ENCODE peak calls at places on chromosomes 7 and 10, in ten cellular contexts. T is PC-9, N is H1, L is HL-60, O is Calu3, J is brain microvascular endothelial cell, K is endothelial cell, W is GM10248, Y is pancreas, E is astrocyte of the cerebellum. Z is an unnamed sample.

GRCh38 chr10:61286695-61287094 is 166.5 kb downstream of the TMEM26 start:
- DNase-seq in N (no peak), Y (no peak), K (no peak), J (no peak), O (no peak), T (no peak), W (peak), E (no peak), L (no peak), Z (no peak)

GRCh38 chr7:65238785-65239184 is 134.9 kb upstream of the ZNF92 start:
- DNase-seq in K (no peak), T (no peak), O (no peak), N (no peak), L (no peak), J (no peak), Y (no peak), W (no peak), E (no peak), Z (no peak)

GRCh38 chr7:106936236-106936635 is 71.2 kb downstream of the PIK3CG start:
- DNase-seq in K (no peak), E (no peak), W (no peak), T (no peak), J (no peak), Y (no peak), L (no peak), O (no peak), N (no peak), Z (no peak)

GRCh38 chr10:101030492-101031127 is 319 bp downstream of the PDZD7 start:
- DNase-seq in W (no peak), J (no peak), Y (no peak), O (no peak), T (no peak), L (no peak), N (no peak), K (no peak), E (no peak), Z (no peak)

GRCh38 chr7:111919690-111920179 is 286.5 kb downstream of the DOCK4 start:
- DNase-seq in T (no peak), J (peak), L (no peak), O (no peak), Y (no peak), N (no peak), K (no peak), E (peak), W (no peak), Z (no peak)

GRCh38 chr10:8346861-8347260 is 292.4 kb downstream of the GATA3 start:
- DNase-seq in Y (no peak), W (no peak), L (no peak), K (no peak), J (no peak), N (no peak), E (no peak), T (no peak), O (peak), Z (no peak)

GRCh38 chr10:5518143-5518542 is 6.6 kb upstream of the CALML3 start:
- DNase-seq in J (no peak), L (no peak), Y (no peak), K (no peak), O (no peak), E (no peak), W (no peak), N (no peak), T (no peak), Z (no peak)

GRCh38 chr10:125161570-125162139 is 1.3 kb upstream of the CTBP2 start:
- DNase-seq in N (no peak), J (no peak), O (no peak), E (no peak), L (no peak), Y (no peak), T (no peak), W (peak), K (peak), Z (peak)

GRCh38 chr10:10519674-10520073 is 498.0 kb upstream of the CELF2 start:
- DNase-seq in N (no peak), W (no peak), O (no peak), J (no peak), E (no peak), Y (no peak), T (no peak), L (no peak), K (no peak), Z (no peak)

GRCh38 chr10:24897326-24897926 is 55.0 kb downstream of the PRTFDC1 start:
- DNase-seq in E (no peak), L (no peak), N (no peak), W (no peak), O (no peak), K (no peak), Y (no peak), J (peak), T (peak), Z (peak)

GRCh38 chr7:111486472-111487142 is 75.7 kb downstream of the IMMP2L start:
- DNase-seq in E (peak), N (no peak), K (peak), T (no peak), J (peak), L (no peak), O (peak), Y (no peak), W (peak), Z (no peak)

GRCh38 chr7:28804990-28805389 is 153.1 kb downstream of the TRIL start:
- DNase-seq in Y (no peak), W (no peak), T (no peak), J (peak), K (no peak), L (no peak), E (peak), N (no peak), O (no peak), Z (no peak)

GRCh38 chr10:87000491-87000890 is 19.6 kb upstream of the FAM25A start:
- DNase-seq in J (no peak), N (no peak), W (no peak), L (no peak), T (no peak), Y (no peak), K (no peak), O (no peak), E (no peak), Z (no peak)

GRCh38 chr7:81361769-81362168 is 408.1 kb downstream of the HGF start:
- DNase-seq in W (no peak), L (no peak), N (no peak), E (peak), T (no peak), O (no peak), K (no peak), Y (no peak), J (no peak), Z (no peak)

GRCh38 chr10:49605939-49606509 is 4.1 kb upstream of the SLC18A3 start:
- DNase-seq in Y (no peak), W (no peak), N (no peak), K (no peak), L (no peak), O (no peak), J (no peak), T (no peak), E (no peak), Z (no peak)

GRCh38 chr7:2626498-2627117 is 5.2 kb upstream of the TTYH3 start:
- DNase-seq in N (no peak), O (no peak), T (no peak), L (no peak), J (no peak), K (no peak), W (no peak), Y (no peak), E (peak), Z (no peak)

GRCh38 chr7:149799397-149800168 is 26.2 kb upstream of the ZNF467 start:
- DNase-seq in E (no peak), O (peak), T (no peak), Y (peak), L (no peak), N (no peak), J (no peak), K (peak), W (peak), Z (no peak)

GRCh38 chr10:124697837-124698559 is 46.2 kb downstream of the FAM53B start:
- DNase-seq in W (peak), J (no peak), T (no peak), N (no peak), L (no peak), E (no peak), K (no peak), Y (no peak), O (no peak), Z (no peak)

GRCh38 chr7:1666779-1667565 is 3.1 kb upstream of the ELFN1 start:
- DNase-seq in E (no peak), W (peak), K (peak), Y (no peak), L (no peak), O (peak), T (no peak), J (no peak), N (no peak), Z (no peak)

GRCh38 chr10:69574571-69574978 is 1.4 kb upstream of the NEUROG3 start:
- DNase-seq in O (no peak), E (no peak), J (no peak), T (no peak), W (no peak), L (no peak), N (no peak), Y (no peak), K (no peak), Z (no peak)

GRCh38 chr7:96329189-96329588 is 7.3 kb upstream of the SLC25A13 start:
- DNase-seq in K (no peak), O (no peak), L (no peak), E (no peak), J (no peak), N (no peak), Y (no peak), W (no peak), T (no peak), Z (no peak)

DNA sequence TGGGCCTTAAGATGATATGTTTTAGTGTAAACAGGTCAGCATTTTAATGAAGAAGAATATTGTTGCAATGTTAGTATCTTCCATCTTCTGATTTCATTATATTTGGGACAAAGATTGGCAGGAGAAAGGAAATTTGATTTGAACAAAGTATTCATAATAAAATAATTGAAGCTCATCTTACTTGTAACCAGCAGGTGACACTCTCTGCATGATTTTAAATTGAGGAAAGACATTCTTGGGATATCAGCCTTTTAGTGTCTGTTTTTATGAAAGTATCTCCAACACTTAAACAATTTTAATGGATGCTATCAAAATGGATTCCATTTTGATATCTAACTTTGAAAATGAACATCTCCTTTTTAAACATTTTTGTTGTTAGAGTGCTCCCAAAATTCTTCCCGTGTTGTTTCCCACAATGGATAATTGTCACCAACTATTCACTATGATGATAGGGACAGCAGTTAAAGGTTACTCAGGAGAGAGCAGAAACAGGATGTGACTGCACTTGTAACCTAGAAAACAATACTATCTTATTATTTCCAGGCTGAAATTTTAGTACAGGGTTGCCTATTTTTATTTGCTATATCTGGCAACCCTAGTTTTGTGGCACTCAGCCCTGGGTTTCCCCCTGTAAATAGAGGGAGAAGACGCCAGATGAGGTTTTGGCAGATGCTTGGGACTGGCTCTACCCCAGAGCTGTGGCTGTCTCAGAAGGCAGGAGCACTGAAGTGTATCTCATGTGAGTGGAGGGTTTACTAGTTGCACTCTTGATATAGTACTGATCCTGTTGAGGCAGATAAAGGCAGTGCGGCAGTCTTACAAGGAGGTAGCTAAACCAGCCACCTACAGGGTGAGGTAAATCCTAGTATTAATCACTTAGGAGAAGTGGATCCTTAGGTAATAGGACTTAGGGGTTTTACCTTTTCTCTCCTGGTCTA is 31.0 kb upstream of the ABCB4 start:
- DNase-seq in K (no peak), E (peak), T (no peak), L (no peak), J (no peak), N (no peak), O (no peak), W (no peak), Y (no peak), Z (no peak)
- TF ChIP-seq CTCF in K (no peak), E (peak), T (peak), L (no peak), J (peak), N (peak), O (peak), W (peak), Y (peak), Z (peak)

DNA sequence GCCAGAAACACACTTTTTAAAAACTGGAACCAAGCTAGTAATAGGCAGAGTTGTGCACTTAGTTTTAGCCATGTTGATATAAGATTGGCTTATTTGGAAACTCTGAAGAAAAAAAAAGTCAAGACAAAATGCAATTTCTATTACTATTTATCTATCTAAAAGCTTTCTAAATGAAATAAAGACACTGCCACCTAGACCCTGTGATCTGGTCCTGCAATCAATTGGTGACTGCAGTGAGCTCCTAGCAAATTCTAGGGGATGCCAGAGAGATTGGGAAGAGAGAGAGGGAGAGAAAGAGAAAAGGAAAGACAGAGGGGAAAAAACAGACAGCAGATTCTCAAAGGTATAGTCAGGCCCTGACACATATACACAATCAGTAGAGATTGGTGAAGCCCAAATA is 25.3 kb downstream of the SORCS1 start:
- DNase-seq in L (no peak), T (no peak), E (no peak), J (no peak), Y (no peak), N (no peak), O (no peak), W (no peak), K (no peak), Z (no peak)
- TF ChIP-seq CTCF in L (no peak), T (no peak), E (no peak), J (no peak), Y (no peak), N (no peak), O (no peak), W (no peak), K (no peak), Z (no peak)

DNA sequence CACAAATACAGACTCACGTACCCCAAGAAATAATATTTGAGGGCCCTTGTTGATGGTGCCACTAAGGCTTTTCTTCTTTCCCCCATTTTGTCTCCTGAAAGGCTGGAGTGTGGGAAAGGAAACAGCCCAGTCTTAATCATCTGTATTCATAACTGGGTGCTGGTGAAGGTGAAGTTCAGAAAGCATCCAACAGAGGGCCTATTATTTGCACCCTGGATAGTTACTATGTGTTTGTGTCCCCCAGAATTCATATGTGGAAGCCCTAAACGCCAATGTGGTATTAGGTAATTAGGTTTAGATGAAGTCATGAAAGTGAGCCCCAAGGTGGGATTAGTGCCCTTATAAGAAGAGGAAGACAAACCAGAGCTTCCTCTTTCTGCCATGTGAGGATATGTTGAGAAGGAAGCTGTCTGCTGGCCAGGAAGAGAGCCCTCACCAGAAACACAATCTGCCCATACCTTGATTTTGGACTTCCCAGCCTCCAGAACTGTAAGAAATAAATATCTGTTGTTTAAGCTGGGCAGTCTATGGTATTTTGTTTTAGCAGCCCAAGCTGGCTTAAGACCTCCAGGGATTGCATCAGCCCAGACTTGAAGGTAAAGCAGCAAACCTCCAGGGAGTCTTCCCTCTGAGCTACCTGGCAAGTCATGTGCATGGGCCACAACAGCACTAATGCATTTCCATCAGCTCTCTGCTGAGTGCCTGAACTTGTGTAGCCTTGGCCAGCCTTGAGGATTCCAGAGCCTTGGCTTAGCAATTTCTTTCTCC is 90.0 kb upstream of the ADRB1 start:
- DNase-seq in Y (no peak), W (no peak), O (no peak), J (no peak), K (no peak), N (no peak), T (no peak), E (no peak), L (peak), Z (no peak)
- TF ChIP-seq CTCF in Y (no peak), W (no peak), O (no peak), J (peak), K (no peak), N (no peak), T (peak), E (no peak), L (no peak), Z (peak)

DNA sequence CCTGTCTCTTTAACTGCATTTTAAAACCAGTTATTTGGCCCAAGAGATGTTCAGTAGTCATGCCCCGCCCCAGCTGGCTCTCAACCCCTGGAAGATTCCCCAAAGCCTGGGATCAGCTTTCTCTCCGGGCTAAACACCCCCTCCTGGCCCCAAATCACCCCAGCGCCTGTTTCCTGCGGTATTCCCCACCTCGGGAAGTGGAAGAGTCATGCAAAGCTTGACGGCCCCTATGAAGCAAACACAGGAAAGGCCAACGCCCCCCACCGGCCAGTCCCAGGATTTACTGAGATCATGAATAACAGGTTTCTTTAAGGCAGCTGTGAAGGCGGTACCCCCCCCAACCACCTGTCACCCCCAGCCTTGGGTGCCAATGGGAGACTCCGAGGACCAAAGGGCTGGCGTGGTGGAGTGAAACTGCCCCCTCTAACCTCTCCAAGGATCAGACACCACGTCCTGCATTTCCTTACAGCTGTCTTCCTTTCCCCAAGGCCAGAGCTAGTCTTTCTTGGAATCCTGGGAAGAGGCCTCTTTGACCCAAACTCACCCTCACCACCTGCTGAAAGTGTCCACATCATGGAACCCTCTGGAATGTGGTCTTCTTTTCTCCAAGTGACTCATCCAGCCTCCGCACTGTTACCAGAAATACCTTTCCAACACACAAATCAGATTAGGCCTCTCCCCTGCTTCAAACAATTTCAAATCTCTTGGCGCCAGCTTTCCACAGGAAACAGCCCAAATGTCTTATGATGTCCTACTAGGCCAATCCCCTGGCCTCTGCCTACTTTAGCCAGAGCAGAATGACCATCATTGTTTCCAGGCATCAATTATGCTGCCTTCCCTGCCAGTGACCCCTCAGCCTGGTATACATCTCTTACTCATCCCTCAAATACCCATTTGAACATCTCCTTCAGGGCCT is 301.5 kb downstream of the ZEB1 start:
- DNase-seq in O (no peak), L (no peak), N (peak), J (peak), T (no peak), Y (no peak), K (peak), E (peak), W (no peak), Z (no peak)
- TF ChIP-seq CTCF in O (no peak), L (no peak), N (peak), J (peak), T (no peak), Y (no peak), K (no peak), E (peak), W (no peak), Z (peak)

GRCh38 chr7:83267141-83267631 is 104.5 kb upstream of the PCLO start:
- DNase-seq in E (no peak), N (no peak), Y (no peak), T (no peak), W (no peak), O (no peak), K (no peak), J (no peak), L (no peak), Z (peak)

GRCh38 chr7:83276250-83276649 is 113.6 kb upstream of the PCLO start:
- DNase-seq in Y (no peak), N (no peak), L (no peak), K (no peak), T (no peak), W (no peak), E (no peak), O (no peak), J (no peak), Z (no peak)

GRCh38 chr7:83273699-83274098 is 111.0 kb upstream of the PCLO start:
- DNase-seq in Y (no peak), N (no peak), W (no peak), J (no peak), L (no peak), O (no peak), E (no peak), T (no peak), K (no peak), Z (no peak)

GRCh38 chr7:83270407-83270806 is 107.7 kb upstream of the PCLO start:
- DNase-seq in W (no peak), L (no peak), J (no peak), E (no peak), N (no peak), O (no peak), K (no peak), T (no peak), Y (no peak), Z (no peak)

DNA sequence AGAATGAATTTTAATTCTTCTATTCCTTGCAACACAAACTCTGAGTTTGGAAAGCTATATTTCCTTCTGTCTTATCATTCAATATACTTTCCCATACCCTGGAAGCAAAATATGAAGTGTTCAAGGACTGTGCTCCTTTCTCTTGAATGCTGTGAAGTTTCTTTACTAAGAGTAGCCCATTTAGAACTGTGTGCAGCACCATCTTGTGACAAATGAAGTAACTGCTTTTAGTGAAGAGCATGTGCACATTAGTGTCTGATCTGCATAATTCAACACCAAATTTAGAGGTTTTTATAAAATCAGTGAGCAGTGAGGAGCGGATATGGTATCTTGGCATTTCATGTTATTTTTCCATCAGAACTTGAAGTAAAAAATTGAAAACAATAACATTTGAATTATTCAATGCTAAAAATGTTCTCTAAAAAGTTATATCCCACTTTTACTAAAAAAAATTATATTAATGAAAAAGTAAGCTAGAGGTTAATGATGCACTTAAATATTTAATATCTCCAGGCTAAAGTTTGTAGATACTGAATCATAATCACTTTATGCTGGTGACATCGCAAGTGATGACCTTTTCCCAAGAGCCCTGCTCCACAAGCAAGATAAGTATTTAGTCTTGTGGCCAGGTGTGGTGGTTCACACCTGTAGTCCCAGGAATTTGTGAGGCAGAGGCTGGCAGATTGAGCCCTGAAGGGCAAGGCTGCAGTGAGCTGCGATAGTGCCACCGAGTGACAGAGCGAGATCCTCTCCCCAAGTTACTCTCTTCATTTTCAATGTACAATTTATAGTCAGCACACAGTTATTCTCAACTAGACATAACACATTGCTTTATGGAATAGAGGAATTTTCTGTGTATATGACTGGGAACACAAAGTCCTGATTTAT is 108.8 kb upstream of the PCLO start:
- DNase-seq in T (no peak), J (peak), Y (no peak), O (no peak), K (no peak), W (no peak), N (no peak), L (no peak), E (peak), Z (no peak)
- TF ChIP-seq CTCF in T (peak), J (peak), Y (no peak), O (no peak), K (no peak), W (peak), N (peak), L (no peak), E (peak), Z (peak)

Z was measured in foreskin keratinocyte.